ENCODE peak calls at places on chromosomes 5 and 9, in four cellular contexts. R is MM.1S, H is kidney epithelial cell, D is NB4. T is an unnamed sample.

GRCh38 chr9:23771746-23772145 is 54.3 kb downstream of the ELAVL2 start:
- DNase-seq in R (no peak), H (no peak), D (no peak), T (no peak)

GRCh38 chr5:10550222-10550995 is 13.5 kb upstream of the ANKRD33B start:
- DNase-seq in R (no peak), H (no peak), D (no peak), T (no peak)

GRCh38 chr9:114247086-114247485 is 75.8 kb upstream of the ORM1 start:
- DNase-seq in R (no peak), H (no peak), D (no peak), T (no peak)

GRCh38 chr9:82606761-82607382 is 456.1 kb downstream of the RASEF start:
- DNase-seq in R (peak), H (peak), D (peak), T (peak)

GRCh38 chr5:139458580-139459407 is 3.7 kb downstream of the ECSCR start:
- DNase-seq in R (no peak), H (no peak), D (peak), T (peak)

GRCh38 chr9:224540-225520 is 10.2 kb downstream of the DOCK8 start:
- DNase-seq in R (no peak), H (no peak), D (peak), T (no peak)

GRCh38 chr5:55159763-55160492 is at the start of gene GPX8:
- DNase-seq in R (peak), H (peak), D (peak), T (peak)

GRCh38 chr5:139637438-139638089 is 10.6 kb upstream of the CXXC5 start:
- DNase-seq in R (peak), H (no peak), D (peak), T (no peak)

GRCh38 chr5:108437425-108437824 is 55.5 kb upstream of the FBXL17 start:
- DNase-seq in R (no peak), H (no peak), D (no peak), T (no peak)

GRCh38 chr5:135230326-135230925 is 168.6 kb downstream of the MACROH2A1 start:
- DNase-seq in R (no peak), H (no peak), D (peak), T (peak)

GRCh38 chr5:82104872-82105271 is 133.0 kb downstream of the ATG10 start:
- DNase-seq in R (no peak), H (no peak), D (no peak), T (no peak)

GRCh38 chr5:10760033-10760975 is 730 bp downstream of the DAP start:
- DNase-seq in R (peak), H (no peak), D (peak), T (no peak)

GRCh38 chr9:132143359-132143758 is 18.5 kb upstream of the NTNG2 start:
- DNase-seq in R (no peak), H (no peak), D (no peak), T (no peak)

GRCh38 chr9:71819115-71819739 is 50.9 kb upstream of the CEMIP2 start:
- DNase-seq in R (peak), H (no peak), D (peak), T (peak)

GRCh38 chr9:121510766-121511555 is 11.3 kb upstream of the GGTA1 start:
- DNase-seq in R (no peak), H (no peak), D (no peak), T (no peak)

GRCh38 chr5:142016576-142016975 is 3.7 kb upstream of the GNPDA1 start:
- DNase-seq in R (no peak), H (no peak), D (no peak), T (no peak)

GRCh38 chr5:56493293-56493692 is 260.2 kb upstream of the ANKRD55 start:
- DNase-seq in R (no peak), H (no peak), D (no peak), T (no peak)

GRCh38 chr9:117097761-117098160 is 317.1 kb downstream of the ASTN2 start:
- DNase-seq in R (no peak), H (no peak), D (no peak), T (no peak)

GRCh38 chr5:174426388-174426787 is 298.0 kb upstream of the MSX2 start:
- DNase-seq in R (no peak), H (no peak), D (no peak), T (no peak)

GRCh38 chr5:9667906-9668305 is 37.8 kb upstream of the TAS2R1 start:
- DNase-seq in R (no peak), H (no peak), D (no peak), T (no peak)

GRCh38 chr5:143593723-143594122 is 190.2 kb upstream of the NR3C1 start:
- DNase-seq in R (peak), H (no peak), D (no peak), T (no peak)

GRCh38 chr5:143588933-143589662 is 185.6 kb upstream of the NR3C1 start:
- DNase-seq in R (peak), H (no peak), D (no peak), T (no peak)

GRCh38 chr5:143596500-143596820 is 193.0 kb upstream of the NR3C1 start:
- DNase-seq in R (no peak), H (no peak), D (no peak), T (no peak)

GRCh38 chr5:143594913-143595818 is 191.7 kb upstream of the NR3C1 start:
- DNase-seq in R (no peak), H (peak), D (no peak), T (no peak)

DNA sequence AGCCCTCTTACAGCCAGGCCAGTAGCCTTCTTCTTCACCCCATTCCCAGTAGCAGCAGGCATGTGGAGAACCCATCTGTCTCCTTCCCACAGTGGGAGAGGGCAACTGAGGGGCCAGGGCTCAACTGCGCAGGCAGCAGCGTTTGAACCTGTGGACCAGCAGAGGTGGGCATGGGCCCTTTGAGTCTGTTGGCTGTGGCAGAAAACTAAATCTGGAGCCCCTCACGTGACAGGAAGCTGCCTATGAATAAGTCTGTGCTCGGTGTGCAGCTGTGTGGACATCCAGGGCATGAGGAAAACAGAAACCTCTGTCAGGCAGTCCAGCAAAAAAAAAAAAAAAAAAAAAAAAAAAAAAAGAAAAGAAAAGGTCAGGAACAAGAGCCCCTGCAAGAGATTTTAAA is 189.2 kb upstream of the NR3C1 start:
- DNase-seq in R (peak), H (no peak), D (peak), T (no peak)
- H3K4me3 ChIP-seq in R (peak), H (no peak), D (no peak), T (no peak)

DNA sequence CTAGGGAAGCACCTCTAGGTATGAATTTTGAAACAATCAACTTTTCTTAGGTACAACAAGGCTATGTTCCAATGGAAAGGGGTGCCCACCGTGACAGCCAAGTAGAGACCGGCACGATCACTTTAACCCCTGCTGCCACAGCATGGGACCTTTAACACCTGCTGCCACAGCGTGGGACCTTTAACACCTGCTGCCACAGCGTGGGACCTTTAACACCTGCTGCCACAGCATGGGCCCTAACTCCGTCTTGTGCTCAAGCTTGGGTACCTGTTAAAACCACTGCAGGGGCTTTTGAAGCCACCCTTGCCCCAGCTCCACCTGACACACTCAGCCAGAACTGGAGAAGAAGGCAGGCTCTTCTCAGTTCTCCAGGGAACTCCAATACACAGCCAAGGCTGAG is 18.2 kb upstream of the MXD3 start:
- DNase-seq in R (no peak), H (no peak), D (no peak), T (no peak)
- TF ChIP-seq CTCF in R (no peak), H (no peak), D (no peak), T (no peak)

GRCh38 chr5:151219138-151219537 is 4.8 kb downstream of the CCDC69 start:
- DNase-seq in R (no peak), H (no peak), D (no peak), T (no peak)

GRCh38 chr5:151215546-151215880 is 8.4 kb downstream of the CCDC69 start:
- DNase-seq in R (no peak), H (no peak), D (no peak), T (no peak)

GRCh38 chr5:151216781-151217180 is 7.1 kb downstream of the CCDC69 start:
- DNase-seq in R (no peak), H (no peak), D (no peak), T (no peak)

GRCh38 chr5:151219789-151220188 is 4.1 kb downstream of the CCDC69 start:
- DNase-seq in R (no peak), H (no peak), D (no peak), T (no peak)

GRCh38 chr5:151218177-151218576 is 5.7 kb downstream of the CCDC69 start:
- DNase-seq in R (no peak), H (no peak), D (no peak), T (no peak)
- H3K4me3 ChIP-seq in R (no peak), H (no peak), D (no peak), T (no peak)

GRCh38 chr9:124311283-124311682 is 53.5 kb downstream of the NEK6 start:
- DNase-seq in R (no peak), H (no peak), D (no peak), T (no peak)

GRCh38 chr9:124315856-124316255 is 58.1 kb downstream of the NEK6 start:
- DNase-seq in R (no peak), H (no peak), D (no peak), T (no peak)

GRCh38 chr9:124313940-124314339 is 56.2 kb downstream of the NEK6 start:
- DNase-seq in R (no peak), H (no peak), D (no peak), T (no peak)

GRCh38 chr9:124309665-124310064 is 51.9 kb downstream of the NEK6 start:
- DNase-seq in R (no peak), H (peak), D (no peak), T (peak)

DNA sequence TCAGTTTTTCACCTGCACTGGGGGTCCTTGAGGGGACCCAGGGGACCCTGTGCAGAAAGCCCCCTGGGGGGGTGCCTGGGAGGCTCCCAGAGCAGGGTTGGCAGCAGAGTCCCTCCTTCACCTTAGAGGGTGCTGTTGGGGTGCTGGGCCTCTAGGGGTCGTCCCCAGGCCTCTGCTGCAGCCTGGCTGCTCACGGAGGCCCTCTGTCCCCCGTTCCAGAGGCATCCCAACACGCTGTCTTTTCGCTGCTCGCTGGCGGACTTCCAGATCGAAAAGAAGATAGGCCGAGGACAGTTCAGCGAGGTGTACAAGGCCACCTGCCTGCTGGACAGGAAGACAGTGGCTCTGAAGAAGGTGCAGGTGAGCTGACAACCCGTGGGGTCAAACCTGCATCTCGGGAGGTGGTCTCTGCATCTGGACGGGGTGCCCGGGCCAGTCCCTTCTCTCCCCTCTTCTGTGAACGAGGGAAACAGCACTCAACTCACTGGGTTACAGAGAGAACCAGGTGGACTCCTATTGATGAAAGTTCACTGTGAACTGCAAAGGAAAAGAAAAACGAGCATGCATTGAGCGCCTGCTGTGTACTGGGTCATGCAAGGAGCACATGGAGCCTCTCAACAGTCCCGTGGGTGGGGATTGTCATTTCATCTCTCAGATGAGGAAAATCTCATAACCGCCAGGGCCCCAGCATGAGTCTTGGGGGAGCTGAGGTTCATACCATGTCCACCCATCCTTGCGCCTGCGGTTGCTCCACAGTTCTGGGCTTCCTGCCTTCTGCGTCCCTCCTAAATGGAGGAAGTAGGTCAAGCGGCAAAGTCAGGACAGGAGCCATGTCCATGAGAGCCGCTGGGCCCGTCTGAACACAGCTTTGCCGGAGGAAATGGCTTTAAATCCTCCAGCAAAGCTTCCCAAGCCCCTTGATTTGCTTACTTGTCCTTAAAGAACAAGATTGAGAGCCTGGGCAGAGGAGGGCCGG is 54.8 kb downstream of the NEK6 start:
- DNase-seq in R (no peak), H (no peak), D (no peak), T (no peak)
- TF ChIP-seq CTCF in R (no peak), H (no peak), D (no peak), T (no peak)

GRCh38 chr5:127963931-127964330 is 119.6 kb upstream of the SLC12A2 start:
- DNase-seq in R (no peak), H (no peak), D (no peak), T (no peak)
- H3K4me3 ChIP-seq in R (no peak), H (no peak), D (no peak), T (no peak)

GRCh38 chr9:27888661-27889295 is 315.5 kb upstream of the C9orf72 start:
- DNase-seq in R (peak), H (no peak), D (peak), T (no peak)
- TF ChIP-seq CTCF in R (peak), H (peak), D (peak), T (peak)

GRCh38 chr9:3863686-3864085 is 337.9 kb upstream of the RFX3 start:
- DNase-seq in R (no peak), H (no peak), D (no peak), T (no peak)

GRCh38 chr9:3863114-3863528 is 337.3 kb upstream of the RFX3 start:
- DNase-seq in R (no peak), H (no peak), D (peak), T (peak)

GRCh38 chr9:3868012-3868411 is 342.2 kb upstream of the RFX3 start:
- DNase-seq in R (no peak), H (no peak), D (no peak), T (no peak)

GRCh38 chr9:3865373-3865772 is 339.6 kb upstream of the RFX3 start:
- DNase-seq in R (no peak), H (no peak), D (no peak), T (no peak)

DNA sequence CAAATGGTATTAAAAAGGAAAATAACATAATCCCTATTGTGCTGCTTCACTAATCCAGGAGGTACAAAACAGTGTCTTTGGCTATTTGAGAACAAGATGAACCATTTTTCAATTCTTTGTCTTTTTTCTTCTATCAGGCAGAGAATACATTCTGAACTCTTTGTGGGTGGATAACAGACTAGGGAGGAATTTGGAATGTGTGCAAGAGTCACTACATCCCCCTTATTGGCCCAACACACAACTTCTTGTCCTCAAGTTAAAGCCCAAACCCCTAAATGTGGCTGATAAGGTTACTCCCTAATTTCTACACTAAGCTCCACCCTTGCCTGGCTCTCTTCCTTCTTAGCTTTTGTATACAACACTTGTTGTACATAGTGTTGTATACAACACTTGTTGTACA is 342.7 kb upstream of the RFX3 start:
- DNase-seq in R (no peak), H (no peak), D (no peak), T (no peak)
- H3K4me3 ChIP-seq in R (no peak), H (no peak), D (no peak), T (no peak)

GRCh38 chr5:16561660-16562059 is 55.1 kb downstream of the RETREG1 start:
- DNase-seq in R (no peak), H (no peak), D (no peak), T (no peak)

GRCh38 chr5:16554110-16554509 is 62.7 kb downstream of the RETREG1 start:
- DNase-seq in R (no peak), H (no peak), D (no peak), T (no peak)

GRCh38 chr5:16552666-16553343 is 64.0 kb downstream of the RETREG1 start:
- DNase-seq in R (peak), H (no peak), D (peak), T (peak)

GRCh38 chr5:16558984-16559629 is 57.7 kb downstream of the RETREG1 start:
- DNase-seq in R (no peak), H (no peak), D (no peak), T (no peak)

GRCh38 chr5:16557477-16557876 is 59.3 kb downstream of the RETREG1 start:
- DNase-seq in R (no peak), H (no peak), D (no peak), T (no peak)
- TF ChIP-seq CTCF in R (no peak), H (no peak), D (no peak), T (no peak)

DNA sequence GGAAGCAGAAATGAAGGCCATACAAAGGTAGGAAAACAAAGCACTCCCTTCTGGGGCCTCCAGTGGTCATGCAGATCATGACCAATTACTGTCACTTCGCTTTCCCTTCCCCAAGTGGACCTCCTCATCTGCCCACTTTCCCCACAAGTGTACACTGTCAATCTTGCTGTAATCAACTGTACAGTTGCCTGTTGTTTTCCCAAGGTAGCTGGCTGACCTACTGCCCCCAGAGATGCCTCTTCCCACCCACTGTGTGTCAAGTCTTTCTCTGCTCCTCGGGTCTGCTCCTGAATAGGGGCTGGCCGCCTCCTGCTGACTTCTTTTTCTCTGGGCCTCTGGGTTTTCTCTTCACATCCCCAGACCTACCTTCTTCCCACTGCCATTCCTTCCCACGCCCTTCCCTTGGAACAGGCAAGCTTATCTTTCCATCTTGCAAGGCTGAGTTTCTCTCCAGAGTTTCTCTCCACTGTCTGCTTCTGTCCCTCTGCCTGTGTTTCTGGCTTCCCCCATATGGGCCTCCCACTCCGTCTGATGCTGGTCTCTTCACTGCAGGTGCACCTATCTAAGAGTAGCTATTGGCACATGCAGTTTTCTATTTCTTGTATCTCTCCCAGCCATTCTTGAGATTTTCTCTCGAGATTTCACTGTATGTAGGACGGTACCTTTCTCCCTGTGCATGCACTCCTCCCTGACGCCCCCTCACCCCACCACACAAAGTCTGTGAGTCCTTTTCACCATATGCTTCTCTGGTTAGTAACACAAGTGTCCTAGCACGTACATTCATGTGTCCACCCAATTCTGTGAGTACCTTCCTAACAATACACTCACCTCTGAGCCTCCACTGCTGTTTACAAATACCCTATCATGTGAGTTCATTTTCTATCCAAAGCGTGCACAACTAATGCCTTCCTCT is 2.3 kb downstream of the ELL2 start:
- DNase-seq in R (no peak), H (no peak), D (no peak), T (no peak)
- H3K4me3 ChIP-seq in R (peak), H (peak), D (no peak), T (peak)